ENCODE peak calls at places on chromosomes 5 and 9, in nine cellular contexts. T is GM10248, H is foreskin fibroblast, N is PC-3, K is body of pancreas, Z is osteocyte, M is tibial nerve, X is breast epithelium, Q is endothelial cell. O is an unnamed sample.

GRCh38 chr9:121288874-121289553 is 21.1 kb downstream of the GSN start:
- DNase-seq in T (no peak), H (no peak), N (no peak), K (peak), Z (no peak), M (peak), X (peak), Q (peak), O (peak)

GRCh38 chr9:126144617-126145456 is 181.8 kb upstream of the MVB12B start:
- DNase-seq in T (no peak), H (no peak), N (no peak), K (no peak), Z (peak), M (no peak), X (no peak), Q (no peak), O (no peak)

GRCh38 chr5:73902327-73903051 is 276.5 kb downstream of the ARHGEF28 start:
- DNase-seq in T (peak), H (peak), N (peak), K (no peak), Z (no peak), M (no peak), X (no peak), Q (peak), O (no peak)

GRCh38 chr9:137045294-137046093 is 483 bp downstream of the NPDC1 start:
- DNase-seq in T (no peak), H (peak), N (peak), K (no peak), Z (no peak), M (no peak), X (no peak), Q (peak), O (no peak)

GRCh38 chr5:175789670-175790069 is 81.7 kb upstream of the CPLX2 start:
- DNase-seq in T (no peak), H (no peak), N (no peak), K (no peak), Z (no peak), M (no peak), X (no peak), Q (no peak), O (no peak)

GRCh38 chr5:1171340-1171941 is 30.0 kb upstream of the SLC6A19 start:
- DNase-seq in T (no peak), H (peak), N (peak), K (peak), Z (no peak), M (no peak), X (no peak), Q (no peak), O (no peak)

GRCh38 chr5:167271061-167271460 is 1020.4 kb upstream of the WWC1 start:
- DNase-seq in T (no peak), H (no peak), N (no peak), K (no peak), Z (no peak), M (no peak), X (no peak), Q (no peak), O (no peak)

GRCh38 chr5:54194326-54194725 is 116.0 kb downstream of the ARL15 start:
- DNase-seq in T (no peak), H (no peak), N (no peak), K (no peak), Z (no peak), M (no peak), X (no peak), Q (no peak), O (no peak)

GRCh38 chr5:158384535-158385421 is 525.8 kb upstream of the CLINT1 start:
- DNase-seq in T (no peak), H (peak), N (peak), K (no peak), Z (peak), M (no peak), X (no peak), Q (no peak), O (peak)

GRCh38 chr5:138824924-138825863 is 49.9 kb downstream of the LRRTM2 start:
- DNase-seq in T (peak), H (no peak), N (no peak), K (no peak), Z (no peak), M (no peak), X (no peak), Q (no peak), O (no peak)

GRCh38 chr9:83986765-83987401 is 6.3 kb downstream of the RMI1 start:
- DNase-seq in T (no peak), H (peak), N (peak), K (peak), Z (no peak), M (no peak), X (no peak), Q (no peak), O (no peak)

GRCh38 chr9:129930743-129931142 is 95.5 kb downstream of the USP20 start:
- DNase-seq in T (no peak), H (no peak), N (no peak), K (no peak), Z (no peak), M (no peak), X (no peak), Q (no peak), O (no peak)

GRCh38 chr5:126104951-126105350 is 318.3 kb upstream of the GRAMD2B start:
- DNase-seq in T (no peak), H (peak), N (no peak), K (no peak), Z (no peak), M (no peak), X (no peak), Q (no peak), O (no peak)

GRCh38 chr9:122060481-122060880 is 32.6 kb downstream of the TTLL11 start:
- DNase-seq in T (no peak), H (no peak), N (no peak), K (no peak), Z (no peak), M (no peak), X (no peak), Q (no peak), O (no peak)

GRCh38 chr5:1847611-1848010 is 35.1 kb downstream of the IRX4 start:
- DNase-seq in T (no peak), H (no peak), N (no peak), K (no peak), Z (no peak), M (no peak), X (no peak), Q (no peak), O (no peak)

GRCh38 chr9:27368317-27368985 is 71.5 kb upstream of the EQTN start:
- DNase-seq in T (no peak), H (peak), N (no peak), K (no peak), Z (no peak), M (peak), X (no peak), Q (no peak), O (no peak)

GRCh38 chr9:7105095-7105494 is 347.3 kb downstream of the KDM4C start:
- DNase-seq in T (no peak), H (no peak), N (no peak), K (no peak), Z (no peak), M (no peak), X (no peak), Q (no peak), O (no peak)

GRCh38 chr9:107737987-107738743 is 248.6 kb upstream of the KLF4 start:
- DNase-seq in T (no peak), H (peak), N (peak), K (peak), Z (no peak), M (peak), X (no peak), Q (no peak), O (no peak)

GRCh38 chr9:107935931-107936330 is 446.4 kb upstream of the KLF4 start:
- DNase-seq in T (no peak), H (no peak), N (no peak), K (no peak), Z (no peak), M (no peak), X (no peak), Q (no peak), O (no peak)

DNA sequence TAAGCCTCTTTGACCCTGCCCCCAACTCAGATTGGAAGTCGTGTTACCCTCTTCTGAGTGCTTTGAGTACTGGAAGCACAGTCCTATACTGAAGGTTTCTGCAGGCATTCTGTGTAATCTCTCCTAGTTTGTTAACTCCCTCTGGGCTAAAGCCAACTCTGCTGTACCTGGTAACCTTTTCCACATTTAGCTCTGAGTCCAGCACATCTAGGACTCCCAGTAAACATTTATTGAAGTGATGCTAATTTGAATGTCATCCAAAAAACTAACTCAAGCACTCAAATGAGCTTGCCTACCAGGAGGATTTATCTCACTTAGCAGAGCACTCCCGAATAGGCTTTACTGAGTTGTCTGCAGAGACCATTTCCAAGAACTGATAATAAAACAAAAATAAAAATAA is 79.4 kb upstream of the NFIB start:
- DNase-seq in T (no peak), H (no peak), N (no peak), K (no peak), Z (no peak), M (no peak), X (no peak), Q (no peak), O (no peak)
- TF ChIP-seq CTCF in T (no peak), H (no peak), N (no peak), K (no peak), Z (no peak), M (no peak), X (no peak), Q (no peak), O (no peak)

DNA sequence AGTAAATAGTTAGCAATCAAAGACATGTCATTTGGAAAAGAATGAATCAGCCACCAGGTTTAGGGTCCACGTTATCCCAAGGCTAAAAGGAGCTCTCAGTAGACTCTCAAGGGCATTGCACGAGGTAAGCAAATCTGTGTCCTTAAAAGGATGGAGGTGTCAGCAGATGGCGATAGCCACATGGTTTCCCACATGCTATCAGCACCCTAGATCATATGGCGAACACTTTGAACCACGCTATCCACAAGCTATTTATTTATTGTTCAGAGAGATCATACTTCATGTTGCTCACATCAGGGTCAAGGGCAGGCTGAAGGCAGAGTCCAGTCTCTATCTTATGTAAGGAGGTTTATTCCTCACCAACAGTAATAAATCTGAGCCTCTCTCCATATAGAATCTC is 43.7 kb downstream of the CDH6 start:
- DNase-seq in T (no peak), H (peak), N (peak), K (no peak), Z (no peak), M (no peak), X (no peak), Q (no peak), O (no peak)
- TF ChIP-seq CTCF in T (no peak), H (peak), N (peak), K (no peak), Z (no peak), M (no peak), X (no peak), Q (no peak), O (no peak)

GRCh38 chr9:135414293-135414692 is 65.3 kb upstream of the PPP1R26 start:
- DNase-seq in T (no peak), H (no peak), N (no peak), K (no peak), Z (no peak), M (no peak), X (no peak), Q (no peak), O (no peak)
- TF ChIP-seq CTCF in T (no peak), H (no peak), N (no peak), K (no peak), Z (no peak), M (no peak), X (no peak), Q (no peak), O (no peak)

GRCh38 chr5:178074266-178074952 is 38.9 kb upstream of the N4BP3 start:
- DNase-seq in T (no peak), H (no peak), N (no peak), K (no peak), Z (no peak), M (no peak), X (no peak), Q (no peak), O (no peak)
- TF ChIP-seq CTCF in T (no peak), H (peak), N (peak), K (no peak), Z (no peak), M (no peak), X (no peak), Q (no peak), O (no peak)

GRCh38 chr5:165497707-165498106 is 1992.3 kb downstream of the MAT2B start:
- DNase-seq in T (no peak), H (no peak), N (peak), K (no peak), Z (no peak), M (peak), X (no peak), Q (peak), O (no peak)
- TF ChIP-seq CTCF in T (peak), H (no peak), N (peak), K (peak), Z (no peak), M (no peak), X (no peak), Q (peak), O (no peak)

DNA sequence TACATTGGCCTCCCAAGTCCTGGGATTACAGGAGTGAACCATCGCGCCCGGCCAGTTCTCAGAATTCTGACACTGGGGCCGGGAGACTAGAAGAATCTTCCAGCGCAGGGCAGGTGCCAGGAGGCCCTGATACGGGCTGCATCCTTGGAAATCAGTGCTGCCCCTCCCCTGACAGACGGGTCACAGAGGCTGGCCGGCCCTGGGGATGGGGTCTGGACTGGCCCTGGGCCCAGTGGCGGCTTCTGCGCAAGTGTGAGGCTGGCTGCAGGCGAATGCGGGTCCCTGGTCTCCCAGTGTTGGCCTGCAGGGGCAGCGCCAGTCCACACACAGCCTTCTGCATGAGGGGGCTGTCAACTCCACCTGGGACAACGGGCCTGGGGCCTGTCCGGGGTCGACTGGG is 831 bp upstream of the TBC1D9B start:
- DNase-seq in T (no peak), H (no peak), N (no peak), K (no peak), Z (no peak), M (no peak), X (no peak), Q (peak), O (no peak)
- TF ChIP-seq CTCF in T (peak), H (peak), N (peak), K (no peak), Z (peak), M (no peak), X (no peak), Q (peak), O (no peak)

DNA sequence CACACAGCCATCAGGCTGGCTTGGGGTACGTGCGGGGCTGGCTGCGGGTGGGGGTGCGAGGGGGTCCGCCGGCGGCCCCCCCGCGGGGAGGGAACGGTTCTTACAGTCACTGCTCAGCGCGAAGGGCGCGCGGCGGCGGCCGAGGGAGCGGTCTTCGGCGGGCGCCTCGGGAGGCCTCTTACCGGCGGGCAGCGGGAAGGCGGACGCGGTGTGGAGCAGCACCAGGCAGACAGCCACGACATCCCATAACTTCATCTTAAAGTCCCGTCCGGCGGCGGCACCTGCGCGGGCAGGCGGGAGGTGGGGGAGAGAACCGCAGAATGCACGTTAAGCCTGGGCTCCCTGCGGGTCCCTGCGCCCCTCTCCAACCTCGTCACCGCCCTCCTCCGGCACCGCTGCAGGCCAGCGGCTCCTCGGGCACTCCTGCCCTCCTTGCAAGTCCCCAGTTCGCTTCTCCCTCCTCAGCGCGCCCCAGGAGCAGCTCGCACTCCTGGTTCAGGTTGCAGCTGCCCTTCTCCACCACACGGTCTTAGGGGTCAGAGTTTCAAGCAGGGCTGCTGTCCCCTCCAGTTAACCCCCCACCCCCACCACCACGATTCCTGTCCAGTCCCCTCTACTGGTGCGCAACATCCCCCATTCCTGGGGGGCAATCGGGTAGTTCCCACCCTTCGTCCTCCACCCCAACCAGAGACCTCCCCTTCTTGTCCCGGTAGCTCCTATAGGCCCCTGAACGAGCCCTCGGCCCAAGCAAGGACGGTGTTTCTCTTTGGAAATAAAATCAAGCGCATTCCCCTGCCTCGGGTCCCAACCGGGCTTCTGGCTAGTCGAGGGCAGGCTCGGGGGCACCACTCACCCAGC is 5.1 kb downstream of the GDNF start:
- DNase-seq in T (peak), H (no peak), N (no peak), K (no peak), Z (no peak), M (no peak), X (no peak), Q (peak), O (no peak)
- TF ChIP-seq CTCF in T (no peak), H (no peak), N (no peak), K (no peak), Z (no peak), M (no peak), X (no peak), Q (no peak), O (no peak)